ENCODE peak calls at places on chromosomes 1 and 21, in ten cellular contexts. O, N, S, M, Y, I, T, A, H and R are unnamed samples.

GRCh38 chr1:52157582-52157981 is 15.7 kb downstream of the ZFYVE9 start:
- DNase-seq in Y (no peak), I (no peak), H (no peak), O (no peak), T (peak; percentile 64), N (no peak), M (no peak), S (no peak), A (no peak), R (no peak)

GRCh38 chr1:64199154-64199553 is 4.3 kb upstream of the UBE2U start:
- DNase-seq in S (no peak), T (peak; percentile 47), I (no peak), Y (no peak), M (no peak), O (no peak), H (no peak), N (no peak), A (no peak), R (no peak)

GRCh38 chr1:111747282-111747734 is 8.1 kb upstream of the INKA2 start:
- DNase-seq in M (peak; percentile 44), H (peak; percentile 17), T (peak; percentile 87), O (peak; percentile 52), S (peak; percentile 38), I (peak; percentile 71), Y (no peak), A (peak; percentile 44), N (peak; percentile 77), R (peak; percentile 52)

GRCh38 chr1:54970901-54971300 is 9.5 kb upstream of the TMEM61 start:
- DNase-seq in I (no peak), T (no peak), S (no peak), A (no peak), Y (no peak), M (no peak), O (no peak), N (no peak), H (no peak), R (no peak)

GRCh38 chr1:193448682-193449461 is 262.5 kb upstream of the B3GALT2 start:
- DNase-seq in T (no peak), Y (no peak), O (no peak), S (no peak), N (no peak), I (no peak), A (no peak), M (no peak), H (peak; percentile 9), R (no peak)

GRCh38 chr1:78855258-78855657 is 151.3 kb downstream of the ADGRL4 start:
- DNase-seq in T (no peak), M (no peak), O (no peak), A (no peak), Y (no peak), H (no peak), I (no peak), N (peak; percentile 25), S (no peak), R (no peak)

GRCh38 chr1:56025942-56026341 is 553.4 kb downstream of the PLPP3 start:
- DNase-seq in H (no peak), Y (no peak), O (no peak), T (no peak), A (no peak), M (no peak), S (no peak), I (no peak), N (no peak), R (no peak)

GRCh38 chr21:36160850-36161178 is 4.2 kb downstream of the DOP1B start:
- DNase-seq in A (no peak), I (no peak), M (no peak), O (no peak), N (no peak), H (no peak), Y (no peak), T (no peak), S (no peak), R (no peak)

GRCh38 chr1:221159608-221160007 is 280.4 kb downstream of the HLX start:
- DNase-seq in A (no peak), T (no peak), Y (no peak), H (no peak), M (no peak), S (peak; percentile 41), N (no peak), I (no peak), O (peak; percentile 8), R (peak; percentile 40)